ENCODE peak calls at places on chromosomes 16 and 17, in ten cellular contexts. One of them, this sample, is unnamed.
A peak's percentile ranks its signal among the peaks of the same experiment; 100 is the strongest.

GRCh38 chr16:85146922-85147651 is 34.8 kb upstream of the CIBAR2 start:
- DNase-seq in CD4-positive, alpha-beta memory T cell: no peak
- DNase-seq in A549: no peak
- DNase-seq in GM12865: no peak
- DNase-seq in fibroblast of mammary gland: no peak
- DNase-seq in mucosa of descending colon: no peak
- DNase-seq in dorsolateral prefrontal cortex: no peak
- DNase-seq in SK-N-SH: no peak
- DNase-seq in CD8-positive, alpha-beta memory T cell: no peak
- DNase-seq in heart right ventricle: no peak
- DNase-seq in this sample: no peak

GRCh38 chr16:71903608-71904007 is 8.3 kb downstream of the IST1 start:
- DNase-seq in CD4-positive, alpha-beta memory T cell: no peak
- DNase-seq in A549: no peak
- DNase-seq in GM12865: no peak
- DNase-seq in fibroblast of mammary gland: no peak
- DNase-seq in mucosa of descending colon: no peak
- DNase-seq in dorsolateral prefrontal cortex: no peak
- DNase-seq in SK-N-SH: no peak
- DNase-seq in CD8-positive, alpha-beta memory T cell: no peak
- DNase-seq in heart right ventricle: no peak
- DNase-seq in this sample: no peak

GRCh38 chr17:49213399-49213798 is 2.9 kb downstream of the ABI3 start:
- DNase-seq in CD4-positive, alpha-beta memory T cell: no peak
- DNase-seq in A549: no peak
- DNase-seq in GM12865: peak; percentile 62
- DNase-seq in fibroblast of mammary gland: no peak
- DNase-seq in mucosa of descending colon: no peak
- DNase-seq in dorsolateral prefrontal cortex: no peak
- DNase-seq in SK-N-SH: peak; percentile 5
- DNase-seq in CD8-positive, alpha-beta memory T cell: no peak
- DNase-seq in heart right ventricle: no peak
- DNase-seq in this sample: peak; percentile 82

GRCh38 chr17:19306160-19307111 is 56.1 kb downstream of the B9D1 start:
- DNase-seq in CD4-positive, alpha-beta memory T cell: peak; percentile 77
- DNase-seq in A549: no peak
- DNase-seq in GM12865: peak; percentile 88
- DNase-seq in fibroblast of mammary gland: no peak
- DNase-seq in mucosa of descending colon: no peak
- DNase-seq in dorsolateral prefrontal cortex: peak; percentile 95
- DNase-seq in SK-N-SH: no peak
- DNase-seq in CD8-positive, alpha-beta memory T cell: peak; percentile 73
- DNase-seq in heart right ventricle: no peak
- DNase-seq in this sample: peak; percentile 60

GRCh38 chr17:8082312-8082711 is 5.2 kb downstream of the ALOX12B start:
- DNase-seq in CD4-positive, alpha-beta memory T cell: no peak
- DNase-seq in A549: no peak
- DNase-seq in GM12865: no peak
- DNase-seq in fibroblast of mammary gland: no peak
- DNase-seq in mucosa of descending colon: no peak
- DNase-seq in dorsolateral prefrontal cortex: no peak
- DNase-seq in SK-N-SH: no peak
- DNase-seq in CD8-positive, alpha-beta memory T cell: no peak
- DNase-seq in heart right ventricle: no peak
- DNase-seq in this sample: no peak

GRCh38 chr17:75679706-75680201 is 12.6 kb downstream of the SAP30BP start:
- DNase-seq in CD4-positive, alpha-beta memory T cell: no peak
- DNase-seq in A549: peak; percentile 83
- DNase-seq in GM12865: no peak
- DNase-seq in fibroblast of mammary gland: no peak
- DNase-seq in mucosa of descending colon: no peak
- DNase-seq in dorsolateral prefrontal cortex: no peak
- DNase-seq in SK-N-SH: no peak
- DNase-seq in CD8-positive, alpha-beta memory T cell: no peak
- DNase-seq in heart right ventricle: peak; percentile 46
- DNase-seq in this sample: no peak

GRCh38 chr17:2092253-2092652 is 37.4 kb downstream of the HIC1 start:
- DNase-seq in CD4-positive, alpha-beta memory T cell: no peak
- DNase-seq in A549: no peak
- DNase-seq in GM12865: no peak
- DNase-seq in fibroblast of mammary gland: no peak
- DNase-seq in mucosa of descending colon: no peak
- DNase-seq in dorsolateral prefrontal cortex: no peak
- DNase-seq in SK-N-SH: no peak
- DNase-seq in CD8-positive, alpha-beta memory T cell: no peak
- DNase-seq in heart right ventricle: no peak
- DNase-seq in this sample: no peak

GRCh38 chr17:15740570-15741120 is 8.6 kb downstream of the TBC1D26 start:
- DNase-seq in CD4-positive, alpha-beta memory T cell: no peak
- DNase-seq in A549: no peak
- DNase-seq in GM12865: no peak
- DNase-seq in fibroblast of mammary gland: no peak
- DNase-seq in mucosa of descending colon: no peak
- DNase-seq in dorsolateral prefrontal cortex: no peak
- DNase-seq in SK-N-SH: no peak
- DNase-seq in CD8-positive, alpha-beta memory T cell: no peak
- DNase-seq in heart right ventricle: no peak
- DNase-seq in this sample: no peak

GRCh38 chr17:77133087-77133633 is 7.6 kb upstream of the SEC14L1 start:
- DNase-seq in CD4-positive, alpha-beta memory T cell: no peak
- DNase-seq in A549: no peak
- DNase-seq in GM12865: no peak
- DNase-seq in fibroblast of mammary gland: no peak
- DNase-seq in mucosa of descending colon: no peak
- DNase-seq in dorsolateral prefrontal cortex: no peak
- DNase-seq in SK-N-SH: no peak
- DNase-seq in CD8-positive, alpha-beta memory T cell: no peak
- DNase-seq in heart right ventricle: no peak
- DNase-seq in this sample: no peak

GRCh38 chr16:31265329-31266245 is 5.8 kb downstream of the ITGAM start:
- DNase-seq in CD4-positive, alpha-beta memory T cell: peak; percentile 83
- DNase-seq in A549: peak; percentile 95
- DNase-seq in GM12865: peak; percentile 92
- DNase-seq in fibroblast of mammary gland: peak; percentile 14
- DNase-seq in mucosa of descending colon: peak; percentile 65
- DNase-seq in dorsolateral prefrontal cortex: no peak
- DNase-seq in SK-N-SH: no peak
- DNase-seq in CD8-positive, alpha-beta memory T cell: no peak
- DNase-seq in heart right ventricle: no peak
- DNase-seq in this sample: no peak

GRCh38 chr17:57701121-57701520 is 44.0 kb downstream of the CCDC182 start:
- DNase-seq in CD4-positive, alpha-beta memory T cell: no peak
- DNase-seq in A549: no peak
- DNase-seq in GM12865: no peak
- DNase-seq in fibroblast of mammary gland: no peak
- DNase-seq in mucosa of descending colon: no peak
- DNase-seq in dorsolateral prefrontal cortex: no peak
- DNase-seq in SK-N-SH: no peak
- DNase-seq in CD8-positive, alpha-beta memory T cell: no peak
- DNase-seq in heart right ventricle: no peak
- DNase-seq in this sample: no peak

GRCh38 chr16:56999409-57000270 is 10.3 kb downstream of the NLRC5 start:
- DNase-seq in CD4-positive, alpha-beta memory T cell: peak; percentile 83
- DNase-seq in A549: no peak
- DNase-seq in GM12865: peak; percentile 55
- DNase-seq in fibroblast of mammary gland: no peak
- DNase-seq in mucosa of descending colon: no peak
- DNase-seq in dorsolateral prefrontal cortex: no peak
- DNase-seq in SK-N-SH: no peak
- DNase-seq in CD8-positive, alpha-beta memory T cell: peak; percentile 53
- DNase-seq in heart right ventricle: no peak
- DNase-seq in this sample: no peak

GRCh38 chr16:24635900-24636610 is 93.4 kb upstream of the TNRC6A start:
- DNase-seq in CD4-positive, alpha-beta memory T cell: no peak
- DNase-seq in A549: peak; percentile 84
- DNase-seq in GM12865: no peak
- DNase-seq in fibroblast of mammary gland: peak; percentile 97
- DNase-seq in mucosa of descending colon: peak; percentile 61
- DNase-seq in dorsolateral prefrontal cortex: peak; percentile 58
- DNase-seq in SK-N-SH: peak; percentile 83
- DNase-seq in CD8-positive, alpha-beta memory T cell: no peak
- DNase-seq in heart right ventricle: peak; percentile 71
- DNase-seq in this sample: no peak

GRCh38 chr16:70576431-70577255 is 53.0 kb downstream of the SF3B3 start:
- DNase-seq in CD4-positive, alpha-beta memory T cell: no peak
- DNase-seq in A549: no peak
- DNase-seq in GM12865: peak; percentile 81
- DNase-seq in fibroblast of mammary gland: peak; percentile 84
- DNase-seq in mucosa of descending colon: no peak
- DNase-seq in dorsolateral prefrontal cortex: no peak
- DNase-seq in SK-N-SH: no peak
- DNase-seq in CD8-positive, alpha-beta memory T cell: no peak
- DNase-seq in heart right ventricle: no peak
- DNase-seq in this sample: peak; percentile 53

GRCh38 chr16:14629612-14629918 is 495 bp downstream of the PARN start:
- DNase-seq in CD4-positive, alpha-beta memory T cell: peak; percentile 38
- DNase-seq in A549: no peak
- DNase-seq in GM12865: no peak
- DNase-seq in fibroblast of mammary gland: no peak
- DNase-seq in mucosa of descending colon: no peak
- DNase-seq in dorsolateral prefrontal cortex: no peak
- DNase-seq in SK-N-SH: no peak
- DNase-seq in CD8-positive, alpha-beta memory T cell: no peak
- DNase-seq in heart right ventricle: no peak
- DNase-seq in this sample: peak; percentile 62

DNA sequence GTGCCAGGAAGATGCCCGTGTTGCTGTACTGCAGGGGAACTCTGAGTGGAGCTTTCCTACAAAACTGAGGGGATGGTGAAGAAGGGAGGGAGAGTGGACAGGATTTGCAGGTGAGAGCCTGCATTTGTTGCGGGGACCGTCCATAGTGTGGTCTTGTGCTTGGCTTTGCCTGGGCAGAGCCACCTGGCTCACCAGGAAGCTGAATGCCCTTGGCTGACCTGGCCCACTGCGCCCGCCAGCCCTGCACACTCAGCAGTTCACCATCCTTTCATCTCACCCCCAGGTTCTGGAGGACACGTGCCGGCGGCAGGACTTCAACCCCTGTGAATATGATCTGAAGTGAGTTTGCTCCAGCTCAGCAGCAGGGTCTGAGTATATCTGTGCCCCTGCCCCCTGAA is 1.5 kb downstream of the ASPSCR1 start:
- DNase-seq in CD4-positive, alpha-beta memory T cell: no peak
- DNase-seq in A549: no peak
- DNase-seq in GM12865: no peak
- DNase-seq in fibroblast of mammary gland: no peak
- DNase-seq in mucosa of descending colon: no peak
- DNase-seq in dorsolateral prefrontal cortex: no peak
- DNase-seq in SK-N-SH: no peak
- DNase-seq in CD8-positive, alpha-beta memory T cell: no peak
- DNase-seq in heart right ventricle: no peak
- DNase-seq in this sample: no peak
- H3K4me3 ChIP-seq in CD4-positive, alpha-beta memory T cell: no peak overlapping the region
- H3K4me3 ChIP-seq in A549: peak overlapping the region; percentile 89
- H3K4me3 ChIP-seq in GM12865: no peak overlapping the region
- H3K4me3 ChIP-seq in fibroblast of mammary gland: no peak overlapping the region
- H3K4me3 ChIP-seq in mucosa of descending colon: no peak overlapping the region
- H3K4me3 ChIP-seq in dorsolateral prefrontal cortex: peak overlapping the region; percentile 84
- H3K4me3 ChIP-seq in SK-N-SH: peak overlapping the region; percentile 95
- H3K4me3 ChIP-seq in CD8-positive, alpha-beta memory T cell: no peak overlapping the region
- H3K4me3 ChIP-seq in heart right ventricle: peak overlapping the region; percentile 74
- H3K4me3 ChIP-seq in this sample: peak overlapping the region; percentile 100

DNA sequence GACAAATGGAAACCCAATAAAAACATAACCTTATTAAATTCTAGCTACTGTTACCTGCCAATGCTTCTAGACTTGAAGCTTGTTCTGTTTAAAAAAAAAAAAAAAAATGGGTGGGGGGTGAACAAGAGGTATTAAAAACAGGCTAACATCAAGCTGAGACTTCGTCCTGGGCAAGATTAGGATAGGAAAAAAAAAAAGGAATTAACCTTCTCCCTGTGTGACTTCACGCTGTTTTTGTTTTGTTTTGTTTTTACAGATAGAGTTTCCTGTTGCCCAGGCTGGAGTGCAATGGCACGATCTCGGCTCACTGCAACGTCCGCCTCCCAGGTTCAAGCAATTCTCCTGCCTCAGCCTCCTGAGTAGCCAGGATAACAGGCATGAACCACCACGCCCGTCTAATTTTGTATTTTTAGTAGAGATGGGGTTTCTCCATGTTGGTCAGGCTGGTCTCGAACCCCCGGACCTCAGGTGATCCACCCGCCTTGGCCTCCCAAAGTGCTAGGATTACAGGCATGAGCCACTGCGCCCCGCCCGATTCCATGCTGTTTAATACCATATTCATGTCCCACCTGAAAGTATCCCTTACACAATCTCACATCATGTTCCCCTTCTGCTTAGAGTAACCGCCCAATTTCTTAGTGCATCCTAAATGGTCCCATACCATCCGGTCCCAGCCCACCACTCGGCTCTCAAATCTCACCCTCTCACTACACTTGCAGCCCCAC is 2.2 kb downstream of the USP31 start:
- DNase-seq in CD4-positive, alpha-beta memory T cell: no peak
- DNase-seq in A549: no peak
- DNase-seq in GM12865: no peak
- DNase-seq in fibroblast of mammary gland: no peak
- DNase-seq in mucosa of descending colon: no peak
- DNase-seq in dorsolateral prefrontal cortex: no peak
- DNase-seq in SK-N-SH: no peak
- DNase-seq in CD8-positive, alpha-beta memory T cell: no peak
- DNase-seq in heart right ventricle: no peak
- DNase-seq in this sample: no peak
- H3K4me3 ChIP-seq in CD4-positive, alpha-beta memory T cell: no peak overlapping the region
- H3K4me3 ChIP-seq in A549: peak overlapping the region; percentile 64
- H3K4me3 ChIP-seq in GM12865: no peak overlapping the region
- H3K4me3 ChIP-seq in fibroblast of mammary gland: peak overlapping the region; percentile 78
- H3K4me3 ChIP-seq in mucosa of descending colon: no peak overlapping the region
- H3K4me3 ChIP-seq in dorsolateral prefrontal cortex: peak overlapping the region; percentile 71
- H3K4me3 ChIP-seq in SK-N-SH: peak overlapping the region; percentile 67
- H3K4me3 ChIP-seq in CD8-positive, alpha-beta memory T cell: no peak overlapping the region
- H3K4me3 ChIP-seq in heart right ventricle: peak overlapping the region; percentile 72
- H3K4me3 ChIP-seq in this sample: no peak overlapping the region

DNA sequence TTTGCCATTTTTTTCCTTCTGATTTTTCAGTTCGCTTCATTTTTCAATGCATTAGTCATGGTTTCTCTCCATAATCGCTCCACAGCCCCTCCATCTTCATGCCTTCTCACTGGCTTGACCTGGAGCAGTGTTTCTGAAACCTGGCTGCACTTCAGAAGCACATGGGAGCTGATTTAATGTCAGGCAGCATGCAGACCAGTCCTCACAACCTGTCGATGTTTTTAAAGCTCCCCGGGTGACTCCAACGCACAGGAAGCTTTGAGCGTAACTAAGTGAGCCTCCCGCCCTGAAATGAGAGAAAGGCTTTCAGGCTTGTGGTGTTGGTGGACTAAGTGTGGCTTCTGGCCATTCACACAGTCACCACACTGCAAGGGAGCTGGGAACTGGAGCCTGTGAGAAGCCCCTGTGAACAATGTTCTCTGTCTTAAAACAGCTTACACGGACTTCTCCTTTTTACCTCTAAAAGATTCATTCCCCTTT is 16.8 kb upstream of the DRG2 start:
- DNase-seq in CD4-positive, alpha-beta memory T cell: no peak
- DNase-seq in A549: no peak
- DNase-seq in GM12865: peak; percentile 11
- DNase-seq in fibroblast of mammary gland: peak; percentile 47
- DNase-seq in mucosa of descending colon: no peak
- DNase-seq in dorsolateral prefrontal cortex: no peak
- DNase-seq in SK-N-SH: no peak
- DNase-seq in CD8-positive, alpha-beta memory T cell: no peak
- DNase-seq in heart right ventricle: no peak
- DNase-seq in this sample: no peak
- H3K4me3 ChIP-seq in CD4-positive, alpha-beta memory T cell: no peak overlapping the region
- H3K4me3 ChIP-seq in A549: no peak overlapping the region
- H3K4me3 ChIP-seq in GM12865: no peak overlapping the region
- H3K4me3 ChIP-seq in fibroblast of mammary gland: peak overlapping the region; percentile 24
- H3K4me3 ChIP-seq in mucosa of descending colon: no peak overlapping the region
- H3K4me3 ChIP-seq in dorsolateral prefrontal cortex: no peak overlapping the region
- H3K4me3 ChIP-seq in SK-N-SH: no peak overlapping the region
- H3K4me3 ChIP-seq in CD8-positive, alpha-beta memory T cell: no peak overlapping the region
- H3K4me3 ChIP-seq in heart right ventricle: peak overlapping the region; percentile 2
- H3K4me3 ChIP-seq in this sample: no peak overlapping the region

GRCh38 chr17:82056729-82057621 is 5.3 kb downstream of the GPS1 start:
- DNase-seq in CD4-positive, alpha-beta memory T cell: peak; percentile 27
- DNase-seq in A549: no peak
- DNase-seq in GM12865: no peak
- DNase-seq in fibroblast of mammary gland: no peak
- DNase-seq in mucosa of descending colon: peak; percentile 48
- DNase-seq in dorsolateral prefrontal cortex: no peak
- DNase-seq in SK-N-SH: no peak
- DNase-seq in CD8-positive, alpha-beta memory T cell: no peak
- DNase-seq in heart right ventricle: no peak
- DNase-seq in this sample: no peak
- H3K4me3 ChIP-seq in CD4-positive, alpha-beta memory T cell: no peak overlapping the region
- H3K4me3 ChIP-seq in A549: no peak overlapping the region
- H3K4me3 ChIP-seq in GM12865: no peak overlapping the region
- H3K4me3 ChIP-seq in fibroblast of mammary gland: no peak overlapping the region
- H3K4me3 ChIP-seq in mucosa of descending colon: no peak overlapping the region
- H3K4me3 ChIP-seq in dorsolateral prefrontal cortex: no peak overlapping the region
- H3K4me3 ChIP-seq in SK-N-SH: no peak overlapping the region
- H3K4me3 ChIP-seq in CD8-positive, alpha-beta memory T cell: no peak overlapping the region
- H3K4me3 ChIP-seq in heart right ventricle: no peak overlapping the region
- H3K4me3 ChIP-seq in this sample: no peak overlapping the region

This sample was measured in Karpas-422.